ENCODE peak calls at places on chromosomes 3 and 15, in four cellular contexts. J is HCT116, Z is GM06990, B is psoas muscle. T is an unnamed sample.
A peak's percentile ranks its signal among the peaks of the same experiment; 100 is the strongest.

GRCh38 chr15:68151277-68151676 is 53.9 kb downstream of the CALML4 start:
- DNase-seq in J (no peak), Z (no peak), B (no peak), T (no peak)

GRCh38 chr3:69433016-69433937 is 47.4 kb upstream of the FRMD4B start:
- DNase-seq in J (no peak), Z (peak; percentile 28), B (no peak), T (peak; percentile 45)

GRCh38 chr3:52076900-52077299 is 20.5 kb upstream of the DUSP7 start:
- DNase-seq in J (no peak), Z (no peak), B (no peak), T (no peak)

GRCh38 chr3:127451321-127451720 is 139.2 kb downstream of the TPRA1 start:
- DNase-seq in J (no peak), Z (no peak), B (no peak), T (no peak)

GRCh38 chr15:66755298-66756068 is 53.4 kb downstream of the SMAD6 start:
- DNase-seq in J (no peak), Z (no peak), B (no peak), T (no peak)

GRCh38 chr3:141441381-141442365 is 45.2 kb upstream of the RASA2 start:
- DNase-seq in J (no peak), Z (peak; percentile 81), B (peak; percentile 76), T (peak; percentile 94)

GRCh38 chr3:183490653-183491052 is 62.2 kb upstream of the MCF2L2 start:
- DNase-seq in J (no peak), Z (no peak), B (no peak), T (peak; percentile 65)

GRCh38 chr3:152359385-152360248 is 90.9 kb downstream of the MBNL1 start:
- DNase-seq in J (no peak), Z (no peak), B (no peak), T (no peak)

GRCh38 chr3:116474356-116475200 is 29.3 kb upstream of the LSAMP start:
- DNase-seq in J (no peak), Z (no peak), B (no peak), T (no peak)

GRCh38 chr3:149368201-149368849 is 9.1 kb downstream of the TM4SF1 start:
- DNase-seq in J (no peak), Z (no peak), B (no peak), T (peak; percentile 73)

GRCh38 chr3:139534992-139535879 is 4.3 kb downstream of the RBP1 start:
- DNase-seq in J (no peak), Z (no peak), B (peak; percentile 61), T (no peak)

GRCh38 chr15:61946778-61947177 is 113.5 kb downstream of the VPS13C start:
- DNase-seq in J (no peak), Z (no peak), B (no peak), T (no peak)

GRCh38 chr15:52709172-52709979 is 30.2 kb upstream of the ATOSA start:
- DNase-seq in J (no peak), Z (peak; percentile 10), B (no peak), T (peak; percentile 44)

GRCh38 chr15:70318996-70319465 is 221.3 kb upstream of the TLE3 start:
- DNase-seq in J (no peak), Z (no peak), B (peak; percentile 65), T (no peak)

GRCh38 chr3:10331320-10331719 is 10.4 kb upstream of the SEC13 start:
- DNase-seq in J (no peak), Z (no peak), B (no peak), T (no peak)

GRCh38 chr3:112167758-112168157 is 34.7 kb upstream of the GCSAM start:
- DNase-seq in J (no peak), Z (peak; percentile 33), B (no peak), T (no peak)

GRCh38 chr3:44427683-44428082 is 49.8 kb downstream of the ZNF445 start:
- DNase-seq in J (no peak), Z (no peak), B (no peak), T (no peak)

GRCh38 chr15:49438970-49439631 is 16.1 kb downstream of the FGF7 start:
- DNase-seq in J (no peak), Z (no peak), B (no peak), T (no peak)

GRCh38 chr3:64740232-64740631 is 52.4 kb upstream of the ADAMTS9 start:
- DNase-seq in J (no peak), Z (no peak), B (no peak), T (no peak)

GRCh38 chr15:77983708-77984445 is 93.6 kb downstream of the TBC1D2B start:
- DNase-seq in J (no peak), Z (no peak), B (no peak), T (peak; percentile 30)

GRCh38 chr3:156918746-156919145 is 92.6 kb downstream of the LEKR1 start:
- DNase-seq in J (no peak), Z (no peak), B (no peak), T (no peak)

GRCh38 chr3:47803478-47804025 is 614 bp downstream of the DHX30 start:
- DNase-seq in J (no peak), Z (no peak), B (no peak), T (no peak)

GRCh38 chr3:124168271-124168670 is 176.3 kb upstream of the ROPN1 start:
- DNase-seq in J (no peak), Z (no peak), B (no peak), T (no peak)

GRCh38 chr15:99729920-99730319 is 3.3 kb downstream of the LYSMD4 start:
- DNase-seq in J (no peak), Z (no peak), B (no peak), T (peak; percentile 24)

GRCh38 chr3:167493240-167493639 is 19.4 kb upstream of the SERPINI2 start:
- DNase-seq in J (peak; percentile 36), Z (no peak), B (no peak), T (peak; percentile 17)

GRCh38 chr3:108223928-108224327 is 1.7 kb upstream of the IFT57 start:
- DNase-seq in J (no peak), Z (peak; percentile 11), B (no peak), T (no peak)

GRCh38 chr3:124083990-124084389 is 92.1 kb upstream of the ROPN1 start:
- DNase-seq in J (no peak), Z (no peak), B (no peak), T (no peak)

GRCh38 chr3:17969985-17970568 is 227.6 kb upstream of the TBC1D5 start:
- DNase-seq in J (no peak), Z (no peak), B (no peak), T (no peak)

GRCh38 chr15:22927761-22928160 is 52.4 kb downstream of the CYFIP1 start:
- DNase-seq in J (no peak), Z (no peak), B (no peak), T (no peak)

GRCh38 chr3:111668912-111669488 is 73.9 kb upstream of the ZBED2 start:
- DNase-seq in J (peak; percentile 47), Z (no peak), B (no peak), T (no peak)

GRCh38 chr3:62003833-62004232 is 369.5 kb downstream of the FEZF2 start:
- DNase-seq in J (no peak), Z (no peak), B (no peak), T (no peak)

GRCh38 chr3:24494616-24495333 is at the start of gene THRB:
- DNase-seq in J (peak; percentile 27), Z (peak; percentile 22), B (peak; percentile 83), T (peak; percentile 83)

GRCh38 chr3:171498921-171499320 is 38.7 kb upstream of the TNIK start:
- DNase-seq in J (no peak), Z (no peak), B (no peak), T (no peak)
- TF ChIP-seq CTCF in J (no peak), Z (no peak), B (no peak), T (no peak)

GRCh38 chr3:133663569-133664313 is 2.0 kb upstream of the TOPBP1 start:
- DNase-seq in J (peak; percentile 63), Z (peak; percentile 39), B (no peak), T (peak; percentile 52)

GRCh38 chr3:133667118-133667517 is 5.4 kb upstream of the TOPBP1 start:
- DNase-seq in J (no peak), Z (no peak), B (no peak), T (no peak)

GRCh38 chr3:133659806-133660205 is 1.9 kb downstream of the TOPBP1 start:
- DNase-seq in J (no peak), Z (no peak), B (no peak), T (no peak)

GRCh38 chr3:133661454-133662255 is at the start of gene TOPBP1:
- DNase-seq in J (peak; percentile 48), Z (peak; percentile 89), B (peak; percentile 80), T (peak; percentile 91)

GRCh38 chr3:133662256-133662773 is 574 bp upstream of the TOPBP1 start:
- DNase-seq in J (no peak), Z (peak; percentile 14), B (no peak), T (peak; percentile 33)
- TF ChIP-seq CTCF in J (no peak), Z (no peak), B (no peak), T (no peak)

GRCh38 chr15:84818221-84819131 is 1.3 kb downstream of the ALPK3 start:
- DNase-seq in J (no peak), Z (no peak), B (peak; percentile 46), T (peak; percentile 27)
- TF ChIP-seq CTCF in J (no peak), Z (no peak), B (no peak), T (no peak)

GRCh38 chr3:32455609-32456428 is 46.8 kb downstream of the CMTM6 start:
- DNase-seq in J (no peak), Z (no peak), B (no peak), T (no peak)

GRCh38 chr3:32456429-32457130 is 46.1 kb downstream of the CMTM6 start:
- DNase-seq in J (no peak), Z (no peak), B (no peak), T (no peak)

GRCh38 chr3:32460031-32460749 is 42.5 kb downstream of the CMTM6 start:
- DNase-seq in J (no peak), Z (peak; percentile 66), B (no peak), T (no peak)

GRCh38 chr3:32459474-32459873 is 43.2 kb downstream of the CMTM6 start:
- DNase-seq in J (no peak), Z (no peak), B (no peak), T (no peak)

GRCh38 chr3:32457971-32458471 is 44.6 kb downstream of the CMTM6 start:
- DNase-seq in J (no peak), Z (no peak), B (no peak), T (no peak)
- TF ChIP-seq CTCF in J (no peak), Z (no peak), B (no peak), T (no peak)

GRCh38 chr3:186530415-186530814 is 13.8 kb downstream of the CRYGS start:
- DNase-seq in J (no peak), Z (no peak), B (no peak), T (no peak)

GRCh38 chr3:186526256-186526606 is 17.9 kb downstream of the CRYGS start:
- DNase-seq in J (no peak), Z (peak; percentile 60), B (no peak), T (no peak)

GRCh38 chr3:186532641-186533072 is 11.5 kb downstream of the CRYGS start:
- DNase-seq in J (no peak), Z (peak; percentile 68), B (no peak), T (no peak)

GRCh38 chr3:186525369-186526255 is 18.6 kb downstream of the CRYGS start:
- DNase-seq in J (no peak), Z (no peak), B (no peak), T (no peak)

GRCh38 chr3:186529204-186529999 is 14.8 kb downstream of the CRYGS start:
- DNase-seq in J (no peak), Z (no peak), B (no peak), T (no peak)
- TF ChIP-seq CTCF in J (peak; percentile 13), Z (no peak), B (no peak), T (no peak)

T was measured in Calu3.